ENCODE peak calls at places on chromosomes 6 and 20, in nine cellular contexts. One of them, this sample, is unnamed. For H3K27me3, the result is how much of the 10 kb centered on the place peaks cover.

GRCh38 chr6:87483929-87484328 is 11.2 kb downstream of the SLC35A1 start:
- DNase-seq in cardiac muscle cell: peak
- DNase-seq in hepatocyte: peak
- DNase-seq in CD8-positive, alpha-beta T cell: no peak
- DNase-seq in CD8-positive, alpha-beta memory T cell: no peak
- DNase-seq in heart right ventricle: no peak
- DNase-seq in GM23248: peak
- DNase-seq in heart left ventricle: no peak
- DNase-seq in upper lobe of right lung: no peak
- DNase-seq in this sample: no peak

GRCh38 chr6:168404560-168404959 is 36.4 kb upstream of the SMOC2 start:
- DNase-seq in hepatocyte: no peak
- DNase-seq in heart right ventricle: no peak
- DNase-seq in CD8-positive, alpha-beta T cell: no peak
- DNase-seq in heart left ventricle: no peak
- DNase-seq in GM23248: no peak
- DNase-seq in cardiac muscle cell: no peak
- DNase-seq in CD8-positive, alpha-beta memory T cell: no peak
- DNase-seq in upper lobe of right lung: no peak
- DNase-seq in this sample: no peak

GRCh38 chr6:90428514-90428913 is 131.9 kb upstream of the BACH2 start:
- DNase-seq in GM23248: no peak
- DNase-seq in upper lobe of right lung: no peak
- DNase-seq in CD8-positive, alpha-beta memory T cell: no peak
- DNase-seq in CD8-positive, alpha-beta T cell: no peak
- DNase-seq in heart right ventricle: no peak
- DNase-seq in hepatocyte: no peak
- DNase-seq in cardiac muscle cell: no peak
- DNase-seq in heart left ventricle: no peak
- DNase-seq in this sample: no peak

GRCh38 chr20:40323411-40323810 is 365.6 kb downstream of the MAFB start:
- DNase-seq in cardiac muscle cell: no peak
- DNase-seq in heart right ventricle: no peak
- DNase-seq in hepatocyte: no peak
- DNase-seq in CD8-positive, alpha-beta T cell: no peak
- DNase-seq in CD8-positive, alpha-beta memory T cell: no peak
- DNase-seq in GM23248: peak
- DNase-seq in upper lobe of right lung: no peak
- DNase-seq in heart left ventricle: no peak
- DNase-seq in this sample: no peak

GRCh38 chr6:3518356-3518841 is 61.5 kb upstream of the SLC22A23 start:
- DNase-seq in heart left ventricle: no peak
- DNase-seq in hepatocyte: peak
- DNase-seq in heart right ventricle: no peak
- DNase-seq in upper lobe of right lung: no peak
- DNase-seq in CD8-positive, alpha-beta memory T cell: no peak
- DNase-seq in GM23248: peak
- DNase-seq in cardiac muscle cell: peak
- DNase-seq in CD8-positive, alpha-beta T cell: no peak
- DNase-seq in this sample: no peak

GRCh38 chr6:159415540-159415939 is 246.3 kb downstream of the FNDC1 start:
- DNase-seq in cardiac muscle cell: no peak
- DNase-seq in heart right ventricle: no peak
- DNase-seq in hepatocyte: no peak
- DNase-seq in heart left ventricle: no peak
- DNase-seq in CD8-positive, alpha-beta T cell: no peak
- DNase-seq in CD8-positive, alpha-beta memory T cell: no peak
- DNase-seq in GM23248: no peak
- DNase-seq in upper lobe of right lung: no peak
- DNase-seq in this sample: no peak

GRCh38 chr6:90393232-90393884 is 96.7 kb upstream of the BACH2 start:
- DNase-seq in heart right ventricle: peak
- DNase-seq in cardiac muscle cell: peak
- DNase-seq in upper lobe of right lung: no peak
- DNase-seq in heart left ventricle: peak
- DNase-seq in CD8-positive, alpha-beta T cell: peak
- DNase-seq in hepatocyte: peak
- DNase-seq in GM23248: peak
- DNase-seq in CD8-positive, alpha-beta memory T cell: peak
- DNase-seq in this sample: no peak

GRCh38 chr6:45640081-45640491 is 262.4 kb upstream of the SUPT3H start:
- DNase-seq in cardiac muscle cell: peak
- DNase-seq in CD8-positive, alpha-beta memory T cell: no peak
- DNase-seq in GM23248: peak
- DNase-seq in heart left ventricle: no peak
- DNase-seq in CD8-positive, alpha-beta T cell: no peak
- DNase-seq in hepatocyte: no peak
- DNase-seq in heart right ventricle: no peak
- DNase-seq in upper lobe of right lung: no peak
- DNase-seq in this sample: no peak

GRCh38 chr6:157996918-157997702 is 15.4 kb downstream of the SYNJ2 start:
- DNase-seq in heart left ventricle: no peak
- DNase-seq in cardiac muscle cell: no peak
- DNase-seq in CD8-positive, alpha-beta memory T cell: no peak
- DNase-seq in CD8-positive, alpha-beta T cell: no peak
- DNase-seq in GM23248: no peak
- DNase-seq in hepatocyte: no peak
- DNase-seq in heart right ventricle: no peak
- DNase-seq in upper lobe of right lung: no peak
- DNase-seq in this sample: no peak

GRCh38 chr6:31094389-31094881 is 17.9 kb downstream of the C6orf15 start:
- DNase-seq in cardiac muscle cell: peak
- DNase-seq in heart right ventricle: no peak
- DNase-seq in upper lobe of right lung: no peak
- DNase-seq in CD8-positive, alpha-beta memory T cell: peak
- DNase-seq in CD8-positive, alpha-beta T cell: peak
- DNase-seq in heart left ventricle: no peak
- DNase-seq in hepatocyte: no peak
- DNase-seq in GM23248: peak
- DNase-seq in this sample: no peak

GRCh38 chr6:44269168-44269920 is 906 bp upstream of the TMEM151B start:
- DNase-seq in CD8-positive, alpha-beta memory T cell: no peak
- DNase-seq in GM23248: no peak
- DNase-seq in upper lobe of right lung: no peak
- DNase-seq in heart right ventricle: no peak
- DNase-seq in hepatocyte: no peak
- DNase-seq in CD8-positive, alpha-beta T cell: no peak
- DNase-seq in heart left ventricle: no peak
- DNase-seq in cardiac muscle cell: no peak
- DNase-seq in this sample: no peak

GRCh38 chr6:143006787-143007186 is 53.9 kb upstream of the AIG1 start:
- DNase-seq in heart left ventricle: no peak
- DNase-seq in CD8-positive, alpha-beta memory T cell: no peak
- DNase-seq in heart right ventricle: no peak
- DNase-seq in hepatocyte: no peak
- DNase-seq in GM23248: no peak
- DNase-seq in CD8-positive, alpha-beta T cell: no peak
- DNase-seq in cardiac muscle cell: no peak
- DNase-seq in upper lobe of right lung: no peak
- DNase-seq in this sample: peak

GRCh38 chr6:159110013-159110412 is 59.2 kb upstream of the FNDC1 start:
- DNase-seq in heart right ventricle: no peak
- DNase-seq in heart left ventricle: no peak
- DNase-seq in upper lobe of right lung: no peak
- DNase-seq in hepatocyte: peak
- DNase-seq in CD8-positive, alpha-beta memory T cell: peak
- DNase-seq in cardiac muscle cell: peak
- DNase-seq in GM23248: peak
- DNase-seq in CD8-positive, alpha-beta T cell: no peak
- DNase-seq in this sample: no peak

GRCh38 chr6:142485256-142485655 is 183.4 kb downstream of the ADGRG6 start:
- DNase-seq in cardiac muscle cell: peak
- DNase-seq in hepatocyte: no peak
- DNase-seq in heart left ventricle: no peak
- DNase-seq in GM23248: peak
- DNase-seq in upper lobe of right lung: no peak
- DNase-seq in CD8-positive, alpha-beta T cell: no peak
- DNase-seq in CD8-positive, alpha-beta memory T cell: no peak
- DNase-seq in heart right ventricle: no peak
- DNase-seq in this sample: no peak

GRCh38 chr6:78910611-78911134 is 43.3 kb downstream of the IRAK1BP1 start:
- DNase-seq in CD8-positive, alpha-beta memory T cell: no peak
- DNase-seq in cardiac muscle cell: peak
- DNase-seq in CD8-positive, alpha-beta T cell: no peak
- DNase-seq in GM23248: peak
- DNase-seq in upper lobe of right lung: peak
- DNase-seq in heart left ventricle: peak
- DNase-seq in heart right ventricle: peak
- DNase-seq in hepatocyte: peak
- DNase-seq in this sample: peak

GRCh38 chr6:97412511-97412910 is 129.5 kb upstream of the MMS22L start:
- DNase-seq in CD8-positive, alpha-beta memory T cell: no peak
- DNase-seq in cardiac muscle cell: no peak
- DNase-seq in GM23248: no peak
- DNase-seq in upper lobe of right lung: no peak
- DNase-seq in heart right ventricle: no peak
- DNase-seq in CD8-positive, alpha-beta T cell: no peak
- DNase-seq in heart left ventricle: no peak
- DNase-seq in hepatocyte: no peak
- DNase-seq in this sample: no peak

GRCh38 chr20:61173267-61173666 is 78.8 kb upstream of the CDH4 start:
- DNase-seq in hepatocyte: no peak
- DNase-seq in CD8-positive, alpha-beta memory T cell: no peak
- DNase-seq in heart right ventricle: no peak
- DNase-seq in heart left ventricle: no peak
- DNase-seq in cardiac muscle cell: no peak
- DNase-seq in CD8-positive, alpha-beta T cell: no peak
- DNase-seq in GM23248: no peak
- DNase-seq in upper lobe of right lung: no peak
- DNase-seq in this sample: no peak

GRCh38 chr20:61170921-61171320 is 81.1 kb upstream of the CDH4 start:
- DNase-seq in CD8-positive, alpha-beta T cell: no peak
- DNase-seq in upper lobe of right lung: no peak
- DNase-seq in cardiac muscle cell: no peak
- DNase-seq in heart left ventricle: no peak
- DNase-seq in heart right ventricle: no peak
- DNase-seq in CD8-positive, alpha-beta memory T cell: no peak
- DNase-seq in hepatocyte: no peak
- DNase-seq in GM23248: no peak
- DNase-seq in this sample: no peak

GRCh38 chr20:61168605-61169004 is 83.5 kb upstream of the CDH4 start:
- DNase-seq in upper lobe of right lung: no peak
- DNase-seq in heart left ventricle: no peak
- DNase-seq in heart right ventricle: no peak
- DNase-seq in GM23248: no peak
- DNase-seq in CD8-positive, alpha-beta T cell: no peak
- DNase-seq in cardiac muscle cell: no peak
- DNase-seq in hepatocyte: no peak
- DNase-seq in CD8-positive, alpha-beta memory T cell: no peak
- DNase-seq in this sample: no peak

GRCh38 chr20:61170521-61170920 is 81.5 kb upstream of the CDH4 start:
- DNase-seq in heart right ventricle: no peak
- DNase-seq in upper lobe of right lung: no peak
- DNase-seq in cardiac muscle cell: no peak
- DNase-seq in CD8-positive, alpha-beta memory T cell: no peak
- DNase-seq in heart left ventricle: no peak
- DNase-seq in CD8-positive, alpha-beta T cell: no peak
- DNase-seq in hepatocyte: no peak
- DNase-seq in GM23248: no peak
- DNase-seq in this sample: no peak

GRCh38 chr20:61169870-61170269 is 82.2 kb upstream of the CDH4 start:
- DNase-seq in GM23248: no peak
- DNase-seq in CD8-positive, alpha-beta T cell: no peak
- DNase-seq in heart left ventricle: no peak
- DNase-seq in hepatocyte: no peak
- DNase-seq in CD8-positive, alpha-beta memory T cell: no peak
- DNase-seq in upper lobe of right lung: no peak
- DNase-seq in cardiac muscle cell: no peak
- DNase-seq in heart right ventricle: no peak
- DNase-seq in this sample: no peak
- H3K27me3 ChIP-seq in GM23248: under half
- H3K27me3 ChIP-seq in CD8-positive, alpha-beta T cell: under half
- H3K27me3 ChIP-seq in heart left ventricle: half or more
- H3K27me3 ChIP-seq in hepatocyte: under half
- H3K27me3 ChIP-seq in CD8-positive, alpha-beta memory T cell: under half
- H3K27me3 ChIP-seq in upper lobe of right lung: under half
- H3K27me3 ChIP-seq in cardiac muscle cell: under half
- H3K27me3 ChIP-seq in heart right ventricle: under half
- H3K27me3 ChIP-seq in this sample: under half

GRCh38 chr20:10540636-10541493 is 105.8 kb downstream of the SLX4IP start:
- DNase-seq in upper lobe of right lung: no peak
- DNase-seq in CD8-positive, alpha-beta T cell: no peak
- DNase-seq in cardiac muscle cell: peak
- DNase-seq in CD8-positive, alpha-beta memory T cell: no peak
- DNase-seq in GM23248: peak
- DNase-seq in hepatocyte: peak
- DNase-seq in heart left ventricle: no peak
- DNase-seq in heart right ventricle: no peak
- DNase-seq in this sample: no peak
- H3K4me3 ChIP-seq in upper lobe of right lung: no peak
- H3K4me3 ChIP-seq in CD8-positive, alpha-beta T cell: no peak
- H3K4me3 ChIP-seq in cardiac muscle cell: no peak
- H3K4me3 ChIP-seq in CD8-positive, alpha-beta memory T cell: no peak
- H3K4me3 ChIP-seq in GM23248: peak
- H3K4me3 ChIP-seq in hepatocyte: no peak
- H3K4me3 ChIP-seq in heart left ventricle: no peak
- H3K4me3 ChIP-seq in heart right ventricle: no peak
- H3K4me3 ChIP-seq in this sample: no peak

GRCh38 chr6:15675537-15676170 is 12.8 kb upstream of the DTNBP1 start:
- DNase-seq in heart left ventricle: no peak
- DNase-seq in hepatocyte: no peak
- DNase-seq in CD8-positive, alpha-beta T cell: no peak
- DNase-seq in CD8-positive, alpha-beta memory T cell: no peak
- DNase-seq in heart right ventricle: no peak
- DNase-seq in GM23248: no peak
- DNase-seq in upper lobe of right lung: no peak
- DNase-seq in cardiac muscle cell: no peak
- DNase-seq in this sample: no peak
- H3K27me3 ChIP-seq in heart left ventricle: under half
- H3K27me3 ChIP-seq in hepatocyte: under half
- H3K27me3 ChIP-seq in CD8-positive, alpha-beta T cell: under half
- H3K27me3 ChIP-seq in CD8-positive, alpha-beta memory T cell: under half
- H3K27me3 ChIP-seq in heart right ventricle: under half
- H3K27me3 ChIP-seq in GM23248: under half
- H3K27me3 ChIP-seq in upper lobe of right lung: under half
- H3K27me3 ChIP-seq in cardiac muscle cell: under half
- H3K27me3 ChIP-seq in this sample: under half

DNA sequence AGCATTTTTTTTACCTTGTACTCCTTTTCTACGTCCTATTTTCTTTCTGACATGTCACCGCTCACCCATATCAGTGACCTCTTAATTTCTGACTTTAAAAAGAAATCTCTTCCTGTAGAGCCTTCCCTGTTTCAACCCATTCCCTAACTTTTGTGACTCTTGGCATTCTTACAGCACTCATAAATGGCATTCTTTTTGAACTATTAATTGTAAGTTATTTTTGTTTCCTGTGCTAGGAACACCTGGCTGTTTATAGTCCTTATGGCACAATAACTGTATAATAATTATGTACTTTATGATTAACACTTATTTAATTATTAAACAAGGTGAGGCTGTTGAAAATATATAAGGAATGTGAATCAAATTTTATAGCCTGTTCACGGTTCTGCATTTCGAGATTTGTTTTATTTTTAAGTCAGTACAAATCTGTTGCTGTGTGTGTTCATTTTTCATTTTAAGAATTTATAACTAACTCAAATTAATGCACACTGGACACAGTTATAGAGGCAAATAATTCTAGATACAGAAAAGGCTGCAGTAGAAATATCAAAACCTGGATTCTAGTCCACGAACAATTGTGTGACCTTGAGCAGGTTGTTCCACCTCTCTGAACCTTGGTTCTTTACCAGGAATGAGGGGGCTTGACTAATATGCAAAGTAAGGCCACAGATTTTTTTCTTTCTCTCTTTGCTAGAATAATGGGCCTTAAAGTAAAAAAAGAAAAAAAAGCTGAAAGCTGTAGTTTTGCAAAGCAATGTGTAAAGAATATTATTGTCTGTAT is 1.5 kb downstream of the KIZ start:
- DNase-seq in heart left ventricle: no peak
- DNase-seq in cardiac muscle cell: no peak
- DNase-seq in hepatocyte: no peak
- DNase-seq in heart right ventricle: no peak
- DNase-seq in CD8-positive, alpha-beta T cell: no peak
- DNase-seq in upper lobe of right lung: no peak
- DNase-seq in GM23248: no peak
- DNase-seq in CD8-positive, alpha-beta memory T cell: no peak
- DNase-seq in this sample: no peak
- H3K4me3 ChIP-seq in heart left ventricle: peak
- H3K4me3 ChIP-seq in cardiac muscle cell: peak
- H3K4me3 ChIP-seq in hepatocyte: no peak
- H3K4me3 ChIP-seq in heart right ventricle: peak
- H3K4me3 ChIP-seq in CD8-positive, alpha-beta T cell: no peak
- H3K4me3 ChIP-seq in upper lobe of right lung: no peak
- H3K4me3 ChIP-seq in GM23248: peak
- H3K4me3 ChIP-seq in CD8-positive, alpha-beta memory T cell: no peak
- H3K4me3 ChIP-seq in this sample: no peak